ENCODE peak calls at places on chromosome 4, in seven cellular contexts. L is mesendoderm, C is IMR-90, W is neuronal stem cell, F is H9, E is H1, K is trophoblast cell. I is an unnamed sample. For H3K4me1, the result is how much of the 10 kb centered on the place peaks cover.

GRCh38 chr4:77538144-77538543 is 67.5 kb upstream of the CXCL13 start:
- DNase-seq in L (no peak), C (peak), W (no peak), F (no peak), E (no peak), K (no peak), I (peak)

GRCh38 chr4:151694819-151695730 is 65.7 kb downstream of the GATB start:
- DNase-seq in L (no peak), C (no peak), W (no peak), F (no peak), E (no peak), K (peak), I (peak)

GRCh38 chr4:32775049-32775448 is 2054.9 kb downstream of the PCDH7 start:
- DNase-seq in L (peak), C (no peak), W (peak), F (peak), E (no peak), K (peak), I (peak)

GRCh38 chr4:182862921-182863320 is 54.3 kb downstream of the DCTD start:
- DNase-seq in L (no peak), C (no peak), W (no peak), F (peak), E (no peak), K (no peak), I (no peak)

GRCh38 chr4:26424143-26424542 is 66.1 kb downstream of the CCKAR start:
- DNase-seq in L (no peak), C (no peak), W (no peak), F (no peak), E (no peak), K (no peak), I (no peak)

GRCh38 chr4:95470622-95471021 is 78.2 kb downstream of the UNC5C start:
- DNase-seq in L (no peak), C (no peak), W (no peak), F (no peak), E (no peak), K (no peak), I (no peak)

GRCh38 chr4:26127001-26127400 is 193.8 kb upstream of the RBPJ start:
- DNase-seq in L (no peak), C (no peak), W (no peak), F (no peak), E (no peak), K (no peak), I (no peak)

GRCh38 chr4:158644341-158644740 is 27.3 kb downstream of the C4orf46 start:
- DNase-seq in L (no peak), C (no peak), W (no peak), F (no peak), E (no peak), K (no peak), I (no peak)

GRCh38 chr4:149884529-149885206 is 69.0 kb upstream of the IQCM start:
- DNase-seq in L (no peak), C (no peak), W (no peak), F (no peak), E (no peak), K (no peak), I (no peak)

GRCh38 chr4:70518716-70519115 is 347 bp downstream of the AMTN start:
- DNase-seq in L (no peak), C (no peak), W (no peak), F (no peak), E (no peak), K (no peak), I (no peak)

GRCh38 chr4:74230902-74231499 is 73.1 kb downstream of the MTHFD2L start:
- DNase-seq in L (no peak), C (peak), W (no peak), F (no peak), E (no peak), K (peak), I (peak)

GRCh38 chr4:157012781-157013180 is 41.2 kb upstream of the PDGFC start:
- DNase-seq in L (peak), C (peak), W (no peak), F (no peak), E (no peak), K (peak), I (peak)

GRCh38 chr4:174358823-174359222 is 75.1 kb downstream of the CEP44 start:
- DNase-seq in L (no peak), C (peak), W (no peak), F (no peak), E (no peak), K (no peak), I (peak)

GRCh38 chr4:177107288-177107901 is 202.3 kb upstream of the NEIL3 start:
- DNase-seq in L (no peak), C (no peak), W (no peak), F (no peak), E (no peak), K (no peak), I (no peak)

GRCh38 chr4:183926950-183927349 is 21.8 kb downstream of the STOX2 start:
- DNase-seq in L (no peak), C (no peak), W (no peak), F (no peak), E (no peak), K (no peak), I (no peak)

GRCh38 chr4:183876268-183876934 is 28.7 kb upstream of the STOX2 start:
- DNase-seq in L (no peak), C (peak), W (no peak), F (no peak), E (no peak), K (peak), I (peak)

GRCh38 chr4:184457530-184458249 is 16.7 kb downstream of the IRF2 start:
- DNase-seq in L (no peak), C (no peak), W (no peak), F (no peak), E (no peak), K (no peak), I (no peak)

GRCh38 chr4:10063544-10064300 is 42.4 kb upstream of the SLC2A9 start:
- DNase-seq in L (peak), C (peak), W (peak), F (peak), E (peak), K (peak), I (peak)

GRCh38 chr4:147787204-147787603 is 55.3 kb downstream of the ARHGAP10 start:
- DNase-seq in L (peak), C (peak), W (no peak), F (no peak), E (no peak), K (no peak), I (peak)

GRCh38 chr4:163484906-163485305 is 9.6 kb upstream of the TMA16 start:
- DNase-seq in L (peak), C (peak), W (peak), F (peak), E (peak), K (peak), I (peak)

GRCh38 chr4:173002840-173003561 is 165.6 kb upstream of the GALNT7 start:
- DNase-seq in L (no peak), C (no peak), W (no peak), F (no peak), E (no peak), K (no peak), I (no peak)

GRCh38 chr4:146232131-146232722 is 17.9 kb downstream of the REELD1 start:
- DNase-seq in L (no peak), C (no peak), W (no peak), F (no peak), E (no peak), K (no peak), I (no peak)

GRCh38 chr4:148076964-148077363 is 345.1 kb downstream of the ARHGAP10 start:
- DNase-seq in L (no peak), C (peak), W (no peak), F (no peak), E (no peak), K (no peak), I (peak)

GRCh38 chr4:6657242-6658203 is 17.0 kb downstream of the MRFAP1 start:
- DNase-seq in L (no peak), C (no peak), W (no peak), F (no peak), E (no peak), K (no peak), I (no peak)

GRCh38 chr4:6658204-6658585 is 17.7 kb downstream of the MRFAP1 start:
- DNase-seq in L (no peak), C (no peak), W (no peak), F (no peak), E (no peak), K (no peak), I (no peak)

GRCh38 chr4:6658635-6659075 is 18.2 kb downstream of the MRFAP1 start:
- DNase-seq in L (no peak), C (peak), W (no peak), F (peak), E (no peak), K (no peak), I (peak)

GRCh38 chr4:6660430-6660829 is 19.9 kb downstream of the MRFAP1 start:
- DNase-seq in L (no peak), C (no peak), W (no peak), F (no peak), E (no peak), K (no peak), I (no peak)

GRCh38 chr4:6659897-6660296 is 19.4 kb downstream of the MRFAP1 start:
- DNase-seq in L (no peak), C (no peak), W (no peak), F (no peak), E (no peak), K (no peak), I (no peak)
- H2BK5ac ChIP-seq in L (no peak), C (no peak), W (no peak), F (no peak), E (no peak), K (no peak), I (no peak)

GRCh38 chr4:3824521-3825270 is 58.5 kb downstream of the ADRA2C start:
- DNase-seq in L (no peak), C (no peak), W (no peak), F (no peak), E (no peak), K (peak), I (no peak)

GRCh38 chr4:3825530-3825929 is 59.3 kb downstream of the ADRA2C start:
- DNase-seq in L (no peak), C (no peak), W (no peak), F (no peak), E (no peak), K (no peak), I (no peak)

GRCh38 chr4:3828546-3828945 is 62.4 kb downstream of the ADRA2C start:
- DNase-seq in L (no peak), C (no peak), W (no peak), F (no peak), E (no peak), K (no peak), I (no peak)

GRCh38 chr4:3827616-3828492 is 61.7 kb downstream of the ADRA2C start:
- DNase-seq in L (no peak), C (peak), W (no peak), F (no peak), E (no peak), K (no peak), I (no peak)

DNA sequence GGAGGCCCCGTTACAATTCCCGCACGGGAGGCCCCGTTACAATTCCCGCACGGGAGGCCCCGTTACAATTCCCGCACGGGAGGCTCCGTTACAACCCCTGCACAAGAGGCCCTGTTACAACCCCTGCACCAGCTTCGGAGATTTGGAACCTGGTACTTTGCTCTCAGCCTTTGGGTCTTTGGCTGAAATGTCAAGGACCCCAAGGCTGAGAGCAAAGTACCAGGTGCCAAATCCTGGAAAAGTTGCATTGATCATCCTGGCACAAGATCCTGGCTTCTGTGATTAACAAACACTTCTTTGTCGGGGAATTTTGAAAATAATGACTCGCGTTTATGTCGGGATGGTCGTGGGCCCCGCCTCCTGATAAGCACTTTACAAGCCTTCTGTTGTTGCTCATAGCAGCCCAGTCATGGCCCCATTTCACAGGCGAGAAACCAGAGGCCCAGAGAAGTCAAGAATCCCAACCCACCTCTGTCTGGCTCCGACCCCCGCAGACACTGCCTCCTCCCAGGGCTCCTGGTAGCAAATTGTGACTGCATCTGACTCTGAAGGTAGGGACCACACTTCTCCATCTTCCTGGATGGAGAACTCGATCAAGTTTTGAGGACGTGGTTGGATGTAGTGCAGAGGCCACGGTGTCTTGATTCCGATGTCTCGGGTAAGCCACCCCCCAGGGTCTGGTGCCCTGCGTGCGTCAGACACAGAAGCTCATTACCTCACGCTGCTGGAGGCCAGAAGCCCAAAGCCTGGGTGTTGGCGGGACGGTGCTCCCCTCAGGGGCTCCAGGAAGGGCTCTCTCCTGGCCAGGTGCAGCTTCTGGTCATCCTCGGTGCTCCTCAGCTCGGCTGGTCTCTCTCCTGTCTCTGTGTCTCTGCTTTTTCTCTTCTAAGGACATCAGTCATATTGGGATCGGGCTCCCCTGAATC is 60.3 kb downstream of the ADRA2C start:
- DNase-seq in L (no peak), C (no peak), W (no peak), F (no peak), E (no peak), K (no peak), I (no peak)
- H2AK5ac ChIP-seq in L (no peak), C (no peak), W (peak), F (no peak), E (no peak), K (no peak), I (no peak)

DNA sequence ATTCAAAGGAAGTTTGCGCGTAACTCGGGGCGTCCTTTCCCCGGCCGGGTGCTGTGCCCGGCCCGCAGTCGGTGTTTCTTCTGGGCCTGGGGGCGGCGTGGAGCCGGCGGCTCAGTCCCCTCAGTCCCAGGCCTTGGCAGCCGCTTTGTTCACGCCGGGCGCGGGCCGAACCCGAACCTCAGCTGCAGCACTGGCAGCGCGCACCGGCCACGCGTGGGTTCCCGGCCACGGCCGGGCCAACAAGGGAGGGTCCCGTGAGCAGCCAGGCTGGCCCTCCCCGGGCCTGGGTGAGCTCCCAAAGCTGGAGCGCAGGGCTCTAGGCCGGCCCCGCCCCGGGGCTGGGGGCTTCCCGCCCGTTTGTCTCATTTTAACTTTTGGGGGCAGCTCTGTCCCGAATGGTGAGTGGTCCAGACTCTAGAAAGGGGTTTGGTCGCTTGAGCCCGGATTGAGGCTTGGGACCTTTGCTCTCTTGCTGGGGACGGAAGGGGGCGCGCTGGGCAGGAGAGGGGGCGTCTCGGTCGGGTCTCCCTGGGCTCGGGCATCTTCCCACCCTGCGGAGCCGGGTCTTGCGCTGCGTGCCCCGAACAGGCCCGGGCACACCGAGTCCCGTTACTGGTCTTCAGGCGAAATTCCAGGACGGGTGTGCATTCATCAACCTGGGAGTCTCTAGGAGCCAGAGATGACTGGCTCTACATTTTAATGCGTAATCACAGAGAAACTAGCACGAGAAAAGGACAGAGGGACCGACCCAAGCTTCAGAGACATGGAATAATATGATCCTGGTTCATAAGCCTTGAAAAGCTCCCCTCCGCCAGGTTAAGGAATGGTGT is 177.1 kb downstream of the CBR4 start:
- DNase-seq in L (peak), C (no peak), W (no peak), F (peak), E (no peak), K (peak), I (peak)
- H3K4me1 ChIP-seq in L (under half), C (under half), W (under half), F (under half), E (under half), K (under half), I (under half)

DNA sequence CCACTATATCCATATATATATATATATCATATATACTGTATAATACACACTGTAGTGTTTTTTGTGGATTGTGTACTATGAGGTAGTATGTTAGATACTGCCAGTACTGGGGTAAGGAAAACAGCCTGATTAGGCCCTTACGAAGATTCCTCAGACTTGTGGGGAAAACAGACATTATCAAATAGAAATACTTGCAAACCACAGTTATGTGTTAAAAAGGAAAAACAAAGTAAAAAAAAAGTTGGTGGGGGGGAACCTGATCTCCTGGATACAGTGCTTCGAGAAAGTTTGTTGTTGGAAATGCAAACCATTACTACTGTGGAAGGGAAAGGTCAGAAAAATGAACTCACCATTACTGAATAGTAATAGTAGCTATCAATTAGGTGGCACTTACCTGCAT is 53.0 kb downstream of the PKD2 start:
- DNase-seq in L (no peak), C (no peak), W (no peak), F (no peak), E (no peak), K (no peak), I (no peak)
- H2BK5ac ChIP-seq in L (no peak), C (no peak), W (no peak), F (no peak), E (no peak), K (no peak), I (no peak)

GRCh38 chr4:56187601-56188177 is 199.6 kb downstream of the AASDH start:
- DNase-seq in L (no peak), C (no peak), W (no peak), F (no peak), E (no peak), K (no peak), I (peak)
- H2AK5ac ChIP-seq in L (no peak), C (no peak), W (no peak), F (no peak), E (no peak), K (no peak), I (no peak)

GRCh38 chr4:6705638-6706037 is 4.0 kb downstream of the MRFAP1L1 start:
- DNase-seq in L (no peak), C (no peak), W (no peak), F (no peak), E (no peak), K (no peak), I (no peak)
- H3K4me1 ChIP-seq in L (under half), C (under half), W (under half), F (under half), E (under half), K (under half), I (under half)

GRCh38 chr4:38716271-38716670 is 52.3 kb downstream of the KLF3 start:
- DNase-seq in L (no peak), C (no peak), W (no peak), F (no peak), E (no peak), K (no peak), I (no peak)

GRCh38 chr4:38723114-38723513 is 59.1 kb downstream of the KLF3 start:
- DNase-seq in L (no peak), C (no peak), W (no peak), F (no peak), E (no peak), K (no peak), I (no peak)

GRCh38 chr4:38715076-38715475 is 51.1 kb downstream of the KLF3 start:
- DNase-seq in L (no peak), C (no peak), W (no peak), F (no peak), E (no peak), K (peak), I (no peak)

GRCh38 chr4:38717604-38718003 is 53.6 kb downstream of the KLF3 start:
- DNase-seq in L (no peak), C (peak), W (no peak), F (no peak), E (no peak), K (no peak), I (no peak)
- H2BK5ac ChIP-seq in L (no peak), C (no peak), W (no peak), F (no peak), E (no peak), K (no peak), I (no peak)

GRCh38 chr4:15725608-15726007 is 22.7 kb downstream of the BST1 start:
- DNase-seq in L (no peak), C (peak), W (no peak), F (no peak), E (no peak), K (peak), I (peak)
- H2AK5ac ChIP-seq in L (no peak), C (no peak), W (no peak), F (no peak), E (no peak), K (no peak), I (no peak)